ENCODE peak calls at places on chromosomes 1 and 21, in six cellular contexts. One of them, this sample, is unnamed.

GRCh38 chr1:19402031-19402430 is 83.3 kb downstream of the CAPZB start:
- DNase-seq in D341Med: no peak
- DNase-seq in Right ventricle myocardium superior: no peak
- DNase-seq in dorsolateral prefrontal cortex: no peak
- DNase-seq in HTR-8/SVneo: no peak
- DNase-seq in Daoy: no peak
- DNase-seq in this sample: no peak

GRCh38 chr1:25614466-25615171 is 2.0 kb upstream of the MAN1C1 start:
- DNase-seq in D341Med: no peak
- DNase-seq in HTR-8/SVneo: no peak
- DNase-seq in dorsolateral prefrontal cortex: no peak
- DNase-seq in Right ventricle myocardium superior: no peak
- DNase-seq in Daoy: no peak
- DNase-seq in this sample: no peak

GRCh38 chr1:64598100-64598571 is 128.2 kb downstream of the CACHD1 start:
- DNase-seq in HTR-8/SVneo: peak; percentile 45
- DNase-seq in Daoy: peak; percentile 25
- DNase-seq in D341Med: no peak
- DNase-seq in dorsolateral prefrontal cortex: no peak
- DNase-seq in Right ventricle myocardium superior: no peak
- DNase-seq in this sample: no peak

GRCh38 chr1:26121854-26122773 is 10.5 kb downstream of the PDIK1L start:
- DNase-seq in dorsolateral prefrontal cortex: no peak
- DNase-seq in HTR-8/SVneo: no peak
- DNase-seq in Daoy: peak; percentile 41
- DNase-seq in Right ventricle myocardium superior: no peak
- DNase-seq in D341Med: no peak
- DNase-seq in this sample: no peak

GRCh38 chr1:171803056-171803455 is 21.6 kb downstream of the METTL13 start:
- DNase-seq in Right ventricle myocardium superior: no peak
- DNase-seq in D341Med: no peak
- DNase-seq in Daoy: no peak
- DNase-seq in dorsolateral prefrontal cortex: no peak
- DNase-seq in HTR-8/SVneo: no peak
- DNase-seq in this sample: no peak

GRCh38 chr1:119440908-119441307 is 26.0 kb downstream of the HSD3B2 start:
- DNase-seq in Daoy: no peak
- DNase-seq in D341Med: no peak
- DNase-seq in Right ventricle myocardium superior: no peak
- DNase-seq in HTR-8/SVneo: no peak
- DNase-seq in dorsolateral prefrontal cortex: no peak
- DNase-seq in this sample: no peak

GRCh38 chr1:91601554-91602322 is 101.1 kb downstream of the CDC7 start:
- DNase-seq in HTR-8/SVneo: no peak
- DNase-seq in Daoy: no peak
- DNase-seq in Right ventricle myocardium superior: peak; percentile 85
- DNase-seq in D341Med: no peak
- DNase-seq in dorsolateral prefrontal cortex: no peak
- DNase-seq in this sample: no peak

GRCh38 chr1:94646151-94646643 is 104.6 kb upstream of the F3 start:
- DNase-seq in D341Med: no peak
- DNase-seq in dorsolateral prefrontal cortex: no peak
- DNase-seq in HTR-8/SVneo: peak; percentile 56
- DNase-seq in Daoy: peak; percentile 92
- DNase-seq in Right ventricle myocardium superior: no peak
- DNase-seq in this sample: no peak

GRCh38 chr1:88923224-88923623 is 31.9 kb upstream of the GTF2B start:
- DNase-seq in HTR-8/SVneo: no peak
- DNase-seq in dorsolateral prefrontal cortex: no peak
- DNase-seq in Right ventricle myocardium superior: no peak
- DNase-seq in D341Med: no peak
- DNase-seq in Daoy: no peak
- DNase-seq in this sample: no peak

GRCh38 chr1:69263982-69264381 is 303.7 kb upstream of the LRRC7 start:
- DNase-seq in D341Med: no peak
- DNase-seq in Right ventricle myocardium superior: no peak
- DNase-seq in dorsolateral prefrontal cortex: no peak
- DNase-seq in Daoy: peak; percentile 1
- DNase-seq in HTR-8/SVneo: peak; percentile 33
- DNase-seq in this sample: no peak

GRCh38 chr1:155379180-155379876 is 58.6 kb downstream of the RUSC1 start:
- DNase-seq in Daoy: no peak
- DNase-seq in D341Med: peak; percentile 32
- DNase-seq in Right ventricle myocardium superior: no peak
- DNase-seq in dorsolateral prefrontal cortex: no peak
- DNase-seq in HTR-8/SVneo: no peak
- DNase-seq in this sample: peak; percentile 6

GRCh38 chr1:75131593-75132420 is 2.4 kb upstream of the LHX8 start:
- DNase-seq in Right ventricle myocardium superior: no peak
- DNase-seq in D341Med: no peak
- DNase-seq in Daoy: no peak
- DNase-seq in HTR-8/SVneo: no peak
- DNase-seq in dorsolateral prefrontal cortex: no peak
- DNase-seq in this sample: no peak

GRCh38 chr1:16294219-16295212 is 57.5 kb upstream of the CPLANE2 start:
- DNase-seq in dorsolateral prefrontal cortex: no peak
- DNase-seq in Daoy: no peak
- DNase-seq in D341Med: no peak
- DNase-seq in HTR-8/SVneo: no peak
- DNase-seq in Right ventricle myocardium superior: no peak
- DNase-seq in this sample: no peak

GRCh38 chr1:145956776-145957442 is 908 bp downstream of the LIX1L start:
- DNase-seq in Daoy: peak; percentile 13
- DNase-seq in Right ventricle myocardium superior: peak; percentile 51
- DNase-seq in HTR-8/SVneo: no peak
- DNase-seq in D341Med: no peak
- DNase-seq in dorsolateral prefrontal cortex: no peak
- DNase-seq in this sample: peak; percentile 31

GRCh38 chr21:35825370-35825769 is 235.0 kb downstream of the SETD4 start:
- DNase-seq in HTR-8/SVneo: no peak
- DNase-seq in Daoy: no peak
- DNase-seq in dorsolateral prefrontal cortex: no peak
- DNase-seq in Right ventricle myocardium superior: no peak
- DNase-seq in D341Med: no peak
- DNase-seq in this sample: no peak

GRCh38 chr1:204194080-204194479 is 2.2 kb downstream of the KISS1 start:
- DNase-seq in D341Med: no peak
- DNase-seq in Right ventricle myocardium superior: no peak
- DNase-seq in HTR-8/SVneo: no peak
- DNase-seq in Daoy: no peak
- DNase-seq in dorsolateral prefrontal cortex: no peak
- DNase-seq in this sample: no peak

GRCh38 chr1:28860332-28861073 is 48.5 kb downstream of the OPRD1 start:
- DNase-seq in HTR-8/SVneo: no peak
- DNase-seq in D341Med: no peak
- DNase-seq in dorsolateral prefrontal cortex: no peak
- DNase-seq in Daoy: peak; percentile 85
- DNase-seq in Right ventricle myocardium superior: no peak
- DNase-seq in this sample: no peak

GRCh38 chr1:32716312-32717126 is 13.9 kb upstream of the SYNC start:
- DNase-seq in dorsolateral prefrontal cortex: no peak
- DNase-seq in HTR-8/SVneo: peak; percentile 60
- DNase-seq in Right ventricle myocardium superior: peak; percentile 71
- DNase-seq in Daoy: peak; percentile 75
- DNase-seq in D341Med: peak; percentile 69
- DNase-seq in this sample: peak; percentile 18

GRCh38 chr1:2378441-2378851 is 12.9 kb downstream of the MORN1 start:
- DNase-seq in D341Med: no peak
- DNase-seq in HTR-8/SVneo: no peak
- DNase-seq in Daoy: no peak
- DNase-seq in Right ventricle myocardium superior: peak; percentile 26
- DNase-seq in dorsolateral prefrontal cortex: no peak
- DNase-seq in this sample: no peak

GRCh38 chr21:45324430-45325205 is 36.9 kb upstream of the POFUT2 start:
- DNase-seq in D341Med: no peak
- DNase-seq in dorsolateral prefrontal cortex: no peak
- DNase-seq in HTR-8/SVneo: no peak
- DNase-seq in Daoy: peak; percentile 43
- DNase-seq in Right ventricle myocardium superior: peak; percentile 34
- DNase-seq in this sample: no peak

GRCh38 chr1:193241132-193241827 is 54.9 kb upstream of the B3GALT2 start:
- DNase-seq in dorsolateral prefrontal cortex: no peak
- DNase-seq in Daoy: no peak
- DNase-seq in D341Med: no peak
- DNase-seq in Right ventricle myocardium superior: no peak
- DNase-seq in HTR-8/SVneo: no peak
- DNase-seq in this sample: peak; percentile 5

GRCh38 chr1:4224687-4225086 is 324.6 kb upstream of the C1orf174 start:
- DNase-seq in HTR-8/SVneo: no peak
- DNase-seq in Right ventricle myocardium superior: no peak
- DNase-seq in dorsolateral prefrontal cortex: no peak
- DNase-seq in Daoy: no peak
- DNase-seq in D341Med: no peak
- DNase-seq in this sample: no peak

GRCh38 chr1:84181350-84182005 is 37.4 kb downstream of the PRKACB start:
- DNase-seq in Daoy: no peak
- DNase-seq in dorsolateral prefrontal cortex: no peak
- DNase-seq in D341Med: no peak
- DNase-seq in Right ventricle myocardium superior: no peak
- DNase-seq in HTR-8/SVneo: no peak
- DNase-seq in this sample: no peak

GRCh38 chr1:7580923-7581753 is 190.0 kb upstream of the VAMP3 start:
- DNase-seq in dorsolateral prefrontal cortex: no peak
- DNase-seq in D341Med: no peak
- DNase-seq in Daoy: no peak
- DNase-seq in HTR-8/SVneo: no peak
- DNase-seq in Right ventricle myocardium superior: peak; percentile 13
- DNase-seq in this sample: no peak

GRCh38 chr1:31704261-31705079 is 653 bp upstream of the COL16A1 start:
- DNase-seq in Right ventricle myocardium superior: no peak
- DNase-seq in dorsolateral prefrontal cortex: no peak
- DNase-seq in HTR-8/SVneo: no peak
- DNase-seq in Daoy: peak; percentile 80
- DNase-seq in D341Med: no peak
- DNase-seq in this sample: no peak

GRCh38 chr1:22329171-22329540 is 122.5 kb upstream of the ZBTB40 start:
- DNase-seq in HTR-8/SVneo: no peak
- DNase-seq in Right ventricle myocardium superior: no peak
- DNase-seq in dorsolateral prefrontal cortex: no peak
- DNase-seq in Daoy: no peak
- DNase-seq in D341Med: peak; percentile 6
- DNase-seq in this sample: no peak

GRCh38 chr1:200738348-200738732 is 353 bp upstream of the CAMSAP2 start:
- DNase-seq in dorsolateral prefrontal cortex: no peak
- DNase-seq in HTR-8/SVneo: no peak
- DNase-seq in Right ventricle myocardium superior: no peak
- DNase-seq in Daoy: no peak
- DNase-seq in D341Med: no peak
- DNase-seq in this sample: no peak

GRCh38 chr1:229102741-229103480 is 168.0 kb upstream of the RAB4A start:
- DNase-seq in Right ventricle myocardium superior: no peak
- DNase-seq in D341Med: no peak
- DNase-seq in Daoy: no peak
- DNase-seq in dorsolateral prefrontal cortex: no peak
- DNase-seq in HTR-8/SVneo: no peak
- DNase-seq in this sample: no peak

This sample was measured in CD4-positive, alpha-beta memory T cell.